ENCODE peak calls at places on chromosomes 5 and 9, in ten cellular contexts. X, N, T, E, W, K, M, R, Z and A are unnamed samples.
A peak's percentile ranks its signal among the peaks of the same experiment; 100 is the strongest.

GRCh38 chr5:76431336-76431735 is 28.3 kb downstream of the IQGAP2 start:
- DNase-seq in X (no peak), N (no peak), T (no peak), E (no peak), W (no peak), K (no peak), M (no peak), R (no peak), Z (no peak), A (no peak)

GRCh38 chr5:131528682-131529081 is 106.3 kb downstream of the RAPGEF6 start:
- DNase-seq in X (peak; percentile 40), N (no peak), T (peak; percentile 22), E (no peak), W (peak; percentile 38), K (no peak), M (no peak), R (no peak), Z (no peak), A (no peak)

GRCh38 chr9:981491-981898 is 5.0 kb downstream of the DMRT3 start:
- DNase-seq in X (no peak), N (no peak), T (no peak), E (no peak), W (peak; percentile 72), K (no peak), M (no peak), R (no peak), Z (no peak), A (no peak)

GRCh38 chr9:111969622-111970021 is 73.0 kb downstream of the UGCG start:
- DNase-seq in X (no peak), N (no peak), T (no peak), E (no peak), W (peak; percentile 63), K (no peak), M (no peak), R (no peak), Z (no peak), A (no peak)

GRCh38 chr9:95049761-95050160 is 267.7 kb downstream of the FANCC start:
- DNase-seq in X (no peak), N (no peak), T (peak; percentile 34), E (no peak), W (no peak), K (no peak), M (no peak), R (no peak), Z (no peak), A (no peak)

GRCh38 chr9:87259543-87259942 is 238.1 kb upstream of the DAPK1 start:
- DNase-seq in X (no peak), N (no peak), T (no peak), E (no peak), W (no peak), K (no peak), M (no peak), R (no peak), Z (no peak), A (no peak)

GRCh38 chr5:132238169-132238744 is 10.6 kb upstream of the P4HA2 start:
- DNase-seq in X (peak; percentile 67), N (peak; percentile 78), T (peak; percentile 79), E (peak; percentile 55), W (peak; percentile 78), K (peak; percentile 62), M (peak; percentile 74), R (peak; percentile 90), Z (no peak), A (peak; percentile 22)

GRCh38 chr5:89293849-89294248 is 410.9 kb upstream of the MEF2C start:
- DNase-seq in X (peak; percentile 74), N (no peak), T (no peak), E (no peak), W (no peak), K (no peak), M (no peak), R (no peak), Z (no peak), A (no peak)

GRCh38 chr5:77180167-77181081 is 30.1 kb upstream of the PDE8B start:
- DNase-seq in X (no peak), N (no peak), T (peak; percentile 58), E (no peak), W (no peak), K (no peak), M (peak; percentile 23), R (no peak), Z (peak; percentile 12), A (peak; percentile 35)

GRCh38 chr9:90965911-90966290 is 164.3 kb downstream of the SYK start:
- DNase-seq in X (no peak), N (no peak), T (no peak), E (no peak), W (no peak), K (no peak), M (no peak), R (no peak), Z (no peak), A (no peak)

GRCh38 chr9:134867917-134868750 is 12.5 kb upstream of the FCN2 start:
- DNase-seq in X (no peak), N (no peak), T (no peak), E (no peak), W (no peak), K (no peak), M (no peak), R (no peak), Z (no peak), A (no peak)

GRCh38 chr9:107487521-107488399 is 1.8 kb downstream of the KLF4 start:
- DNase-seq in X (no peak), N (peak; percentile 35), T (peak; percentile 72), E (no peak), W (peak; percentile 84), K (peak; percentile 9), M (no peak), R (peak; percentile 64), Z (no peak), A (peak; percentile 30)

GRCh38 chr9:3200331-3200774 is 325.4 kb downstream of the RFX3 start:
- DNase-seq in X (no peak), N (no peak), T (no peak), E (no peak), W (no peak), K (no peak), M (peak; percentile 88), R (no peak), Z (no peak), A (no peak)

GRCh38 chr5:178826216-178826615 is 33.5 kb upstream of the ZNF354B start:
- DNase-seq in X (no peak), N (no peak), T (no peak), E (no peak), W (no peak), K (no peak), M (no peak), R (no peak), Z (no peak), A (no peak)

GRCh38 chr5:1734271-1734907 is 65.2 kb downstream of the MRPL36 start:
- DNase-seq in X (no peak), N (peak; percentile 8), T (no peak), E (no peak), W (no peak), K (no peak), M (no peak), R (peak; percentile 45), Z (no peak), A (no peak)

GRCh38 chr5:124701873-124702272 is 44.6 kb downstream of the ZNF608 start:
- DNase-seq in X (peak; percentile 1), N (no peak), T (no peak), E (no peak), W (no peak), K (no peak), M (no peak), R (no peak), Z (no peak), A (no peak)

GRCh38 chr9:128103589-128103962 is 24.0 kb downstream of the PTGES2 start:
- DNase-seq in X (no peak), N (no peak), T (peak; percentile 75), E (no peak), W (peak; percentile 40), K (peak; percentile 45), M (no peak), R (peak; percentile 76), Z (peak; percentile 29), A (no peak)

GRCh38 chr5:180104131-180104530 is 32.6 kb upstream of the RNF130 start:
- DNase-seq in X (no peak), N (no peak), T (no peak), E (no peak), W (no peak), K (no peak), M (no peak), R (no peak), Z (no peak), A (no peak)

GRCh38 chr5:112063878-112064615 is 307.1 kb upstream of the NREP start:
- DNase-seq in X (no peak), N (no peak), T (no peak), E (no peak), W (no peak), K (no peak), M (no peak), R (no peak), Z (no peak), A (no peak)

GRCh38 chr5:111829701-111830100 is 72.7 kb upstream of the NREP start:
- DNase-seq in X (no peak), N (no peak), T (no peak), E (no peak), W (no peak), K (no peak), M (peak; percentile 92), R (no peak), Z (no peak), A (no peak)

GRCh38 chr5:93087326-93087725 is 493.7 kb downstream of the NR2F1-AS1 start:
- DNase-seq in X (no peak), N (no peak), T (no peak), E (no peak), W (no peak), K (no peak), M (no peak), R (no peak), Z (no peak), A (no peak)

GRCh38 chr9:78552802-78553201 is 255.9 kb downstream of the PSAT1 start:
- DNase-seq in X (no peak), N (no peak), T (peak; percentile 61), E (no peak), W (no peak), K (no peak), M (no peak), R (no peak), Z (no peak), A (peak; percentile 30)

GRCh38 chr5:7010578-7010977 is 297.3 kb downstream of the TENT4A start:
- DNase-seq in X (peak; percentile 18), N (no peak), T (no peak), E (no peak), W (peak; percentile 47), K (no peak), M (no peak), R (no peak), Z (no peak), A (no peak)

GRCh38 chr5:8769631-8770030 is 776.2 kb downstream of the SEMA5A start:
- DNase-seq in X (no peak), N (no peak), T (no peak), E (no peak), W (no peak), K (no peak), M (no peak), R (no peak), Z (no peak), A (no peak)

GRCh38 chr5:107388111-107388861 is 282.5 kb downstream of the EFNA5 start:
- DNase-seq in X (peak; percentile 50), N (no peak), T (peak; percentile 72), E (no peak), W (peak; percentile 61), K (peak; percentile 45), M (peak; percentile 87), R (no peak), Z (no peak), A (no peak)

GRCh38 chr9:16344343-16344742 is 526.1 kb downstream of the BNC2 start:
- DNase-seq in X (no peak), N (no peak), T (peak; percentile 3), E (no peak), W (peak; percentile 68), K (no peak), M (peak; percentile 87), R (no peak), Z (no peak), A (no peak)